ENCODE peak calls at places on chromosomes 13 and 19, in nine cellular contexts. One of them, this sample, is unnamed.

GRCh38 chr19:35337984-35338296 is 9.0 kb downstream of the CD22 start:
- DNase-seq in lower lobe of right lung: no peak
- DNase-seq in suprapubic skin: no peak
- DNase-seq in right lobe of liver: peak; percentile 8
- DNase-seq in CD8-positive, alpha-beta T cell: no peak
- DNase-seq in cardiac fibroblast: no peak
- DNase-seq in heart left ventricle: no peak
- DNase-seq in A549: no peak
- DNase-seq in testis: no peak
- DNase-seq in this sample: no peak

GRCh38 chr13:48110132-48110868 is 15.4 kb upstream of the MED4 start:
- DNase-seq in A549: no peak
- DNase-seq in lower lobe of right lung: no peak
- DNase-seq in right lobe of liver: no peak
- DNase-seq in CD8-positive, alpha-beta T cell: no peak
- DNase-seq in heart left ventricle: no peak
- DNase-seq in suprapubic skin: no peak
- DNase-seq in testis: no peak
- DNase-seq in cardiac fibroblast: peak; percentile 51
- DNase-seq in this sample: no peak

GRCh38 chr19:8340341-8341096 is 2.5 kb downstream of the KANK3 start:
- DNase-seq in CD8-positive, alpha-beta T cell: no peak
- DNase-seq in A549: no peak
- DNase-seq in right lobe of liver: peak; percentile 73
- DNase-seq in heart left ventricle: peak; percentile 86
- DNase-seq in suprapubic skin: no peak
- DNase-seq in cardiac fibroblast: peak; percentile 63
- DNase-seq in lower lobe of right lung: peak; percentile 75
- DNase-seq in testis: peak; percentile 41
- DNase-seq in this sample: no peak

GRCh38 chr13:91596832-91597231 is 198.4 kb downstream of the GPC5 start:
- DNase-seq in A549: no peak
- DNase-seq in cardiac fibroblast: no peak
- DNase-seq in heart left ventricle: no peak
- DNase-seq in right lobe of liver: no peak
- DNase-seq in suprapubic skin: no peak
- DNase-seq in lower lobe of right lung: no peak
- DNase-seq in CD8-positive, alpha-beta T cell: no peak
- DNase-seq in testis: no peak
- DNase-seq in this sample: no peak

GRCh38 chr13:74586839-74587238 is 452.6 kb upstream of the KLF12 start:
- DNase-seq in testis: no peak
- DNase-seq in A549: no peak
- DNase-seq in suprapubic skin: no peak
- DNase-seq in lower lobe of right lung: no peak
- DNase-seq in heart left ventricle: no peak
- DNase-seq in cardiac fibroblast: no peak
- DNase-seq in right lobe of liver: no peak
- DNase-seq in CD8-positive, alpha-beta T cell: no peak
- DNase-seq in this sample: no peak

GRCh38 chr13:73677041-73677589 is 457.1 kb downstream of the KLF12 start:
- DNase-seq in cardiac fibroblast: peak; percentile 74
- DNase-seq in suprapubic skin: no peak
- DNase-seq in right lobe of liver: no peak
- DNase-seq in A549: peak; percentile 2
- DNase-seq in testis: no peak
- DNase-seq in heart left ventricle: no peak
- DNase-seq in lower lobe of right lung: no peak
- DNase-seq in CD8-positive, alpha-beta T cell: no peak
- DNase-seq in this sample: no peak

GRCh38 chr13:99628442-99628841 is 127.2 kb downstream of the TM9SF2 start:
- DNase-seq in suprapubic skin: no peak
- DNase-seq in cardiac fibroblast: no peak
- DNase-seq in CD8-positive, alpha-beta T cell: no peak
- DNase-seq in testis: no peak
- DNase-seq in heart left ventricle: no peak
- DNase-seq in right lobe of liver: no peak
- DNase-seq in A549: no peak
- DNase-seq in lower lobe of right lung: no peak
- DNase-seq in this sample: no peak

GRCh38 chr19:6378036-6378435 is 2.3 kb upstream of the PSPN start:
- DNase-seq in CD8-positive, alpha-beta T cell: no peak
- DNase-seq in testis: peak; percentile 32
- DNase-seq in cardiac fibroblast: peak; percentile 66
- DNase-seq in suprapubic skin: no peak
- DNase-seq in A549: no peak
- DNase-seq in right lobe of liver: no peak
- DNase-seq in heart left ventricle: no peak
- DNase-seq in lower lobe of right lung: no peak
- DNase-seq in this sample: no peak

GRCh38 chr19:33804021-33804799 is 7.5 kb downstream of the KCTD15 start:
- DNase-seq in CD8-positive, alpha-beta T cell: no peak
- DNase-seq in testis: peak; percentile 68
- DNase-seq in lower lobe of right lung: no peak
- DNase-seq in heart left ventricle: peak; percentile 83
- DNase-seq in suprapubic skin: no peak
- DNase-seq in A549: peak; percentile 96
- DNase-seq in cardiac fibroblast: peak; percentile 84
- DNase-seq in right lobe of liver: peak; percentile 85
- DNase-seq in this sample: no peak

GRCh38 chr13:48398450-48399095 is 14.3 kb downstream of the LPAR6 start:
- DNase-seq in lower lobe of right lung: no peak
- DNase-seq in heart left ventricle: no peak
- DNase-seq in testis: no peak
- DNase-seq in suprapubic skin: no peak
- DNase-seq in cardiac fibroblast: no peak
- DNase-seq in right lobe of liver: no peak
- DNase-seq in CD8-positive, alpha-beta T cell: no peak
- DNase-seq in A549: no peak
- DNase-seq in this sample: no peak

GRCh38 chr13:111962431-111962891 is 104.5 kb upstream of the SOX1 start:
- DNase-seq in lower lobe of right lung: no peak
- DNase-seq in right lobe of liver: peak; percentile 46
- DNase-seq in suprapubic skin: peak; percentile 71
- DNase-seq in CD8-positive, alpha-beta T cell: no peak
- DNase-seq in A549: no peak
- DNase-seq in testis: no peak
- DNase-seq in cardiac fibroblast: no peak
- DNase-seq in heart left ventricle: no peak
- DNase-seq in this sample: no peak

GRCh38 chr13:103161476-103161875 is 95.3 kb upstream of the SLC10A2 start:
- DNase-seq in right lobe of liver: no peak
- DNase-seq in lower lobe of right lung: no peak
- DNase-seq in testis: no peak
- DNase-seq in heart left ventricle: no peak
- DNase-seq in CD8-positive, alpha-beta T cell: no peak
- DNase-seq in cardiac fibroblast: no peak
- DNase-seq in A549: no peak
- DNase-seq in suprapubic skin: no peak
- DNase-seq in this sample: no peak

GRCh38 chr13:60645552-60646138 is 248.6 kb downstream of the TDRD3 start:
- DNase-seq in right lobe of liver: no peak
- DNase-seq in A549: no peak
- DNase-seq in CD8-positive, alpha-beta T cell: no peak
- DNase-seq in testis: no peak
- DNase-seq in suprapubic skin: no peak
- DNase-seq in cardiac fibroblast: no peak
- DNase-seq in heart left ventricle: no peak
- DNase-seq in lower lobe of right lung: no peak
- DNase-seq in this sample: no peak

GRCh38 chr19:45161715-45162463 is 1.1 kb upstream of the NKPD1 start:
- DNase-seq in A549: no peak
- DNase-seq in right lobe of liver: peak; percentile 52
- DNase-seq in cardiac fibroblast: peak; percentile 56
- DNase-seq in lower lobe of right lung: no peak
- DNase-seq in heart left ventricle: no peak
- DNase-seq in suprapubic skin: no peak
- DNase-seq in CD8-positive, alpha-beta T cell: no peak
- DNase-seq in testis: peak; percentile 42
- DNase-seq in this sample: peak; percentile 74

GRCh38 chr19:17323274-17323972 is 11.2 kb downstream of the ANO8 start:
- DNase-seq in A549: no peak
- DNase-seq in heart left ventricle: no peak
- DNase-seq in suprapubic skin: no peak
- DNase-seq in testis: no peak
- DNase-seq in right lobe of liver: no peak
- DNase-seq in lower lobe of right lung: no peak
- DNase-seq in CD8-positive, alpha-beta T cell: no peak
- DNase-seq in cardiac fibroblast: no peak
- DNase-seq in this sample: no peak

GRCh38 chr13:56166864-56167263 is 973.9 kb upstream of the PRR20A start:
- DNase-seq in suprapubic skin: no peak
- DNase-seq in cardiac fibroblast: no peak
- DNase-seq in right lobe of liver: no peak
- DNase-seq in CD8-positive, alpha-beta T cell: no peak
- DNase-seq in lower lobe of right lung: no peak
- DNase-seq in A549: no peak
- DNase-seq in testis: no peak
- DNase-seq in heart left ventricle: no peak
- DNase-seq in this sample: no peak

GRCh38 chr13:76533251-76533650 is 353.0 kb downstream of the KCTD12 start:
- DNase-seq in right lobe of liver: no peak
- DNase-seq in cardiac fibroblast: no peak
- DNase-seq in heart left ventricle: no peak
- DNase-seq in lower lobe of right lung: no peak
- DNase-seq in A549: no peak
- DNase-seq in suprapubic skin: no peak
- DNase-seq in CD8-positive, alpha-beta T cell: no peak
- DNase-seq in testis: no peak
- DNase-seq in this sample: no peak

GRCh38 chr19:53917356-53917755 is 8.3 kb downstream of the CACNG7 start:
- DNase-seq in testis: no peak
- DNase-seq in lower lobe of right lung: no peak
- DNase-seq in suprapubic skin: no peak
- DNase-seq in CD8-positive, alpha-beta T cell: no peak
- DNase-seq in heart left ventricle: no peak
- DNase-seq in cardiac fibroblast: no peak
- DNase-seq in right lobe of liver: no peak
- DNase-seq in A549: no peak
- DNase-seq in this sample: no peak

GRCh38 chr13:29105779-29106178 is 285.6 kb downstream of the MTUS2 start:
- DNase-seq in CD8-positive, alpha-beta T cell: no peak
- DNase-seq in A549: peak; percentile 1
- DNase-seq in lower lobe of right lung: no peak
- DNase-seq in testis: no peak
- DNase-seq in heart left ventricle: no peak
- DNase-seq in cardiac fibroblast: no peak
- DNase-seq in suprapubic skin: no peak
- DNase-seq in right lobe of liver: no peak
- DNase-seq in this sample: peak; percentile 19

GRCh38 chr13:52454459-52454824 is 836 bp upstream of the CKAP2 start:
- DNase-seq in testis: no peak
- DNase-seq in CD8-positive, alpha-beta T cell: no peak
- DNase-seq in suprapubic skin: no peak
- DNase-seq in cardiac fibroblast: peak; percentile 4
- DNase-seq in right lobe of liver: no peak
- DNase-seq in lower lobe of right lung: no peak
- DNase-seq in A549: no peak
- DNase-seq in heart left ventricle: no peak
- DNase-seq in this sample: no peak

GRCh38 chr19:28386080-28386869 is 826.7 kb downstream of the UQCRFS1 start:
- DNase-seq in CD8-positive, alpha-beta T cell: no peak
- DNase-seq in lower lobe of right lung: no peak
- DNase-seq in cardiac fibroblast: no peak
- DNase-seq in suprapubic skin: no peak
- DNase-seq in A549: no peak
- DNase-seq in heart left ventricle: no peak
- DNase-seq in right lobe of liver: no peak
- DNase-seq in testis: no peak
- DNase-seq in this sample: no peak

GRCh38 chr19:41922585-41922984 is 5.7 kb downstream of the ERFL start:
- DNase-seq in testis: no peak
- DNase-seq in A549: no peak
- DNase-seq in heart left ventricle: no peak
- DNase-seq in cardiac fibroblast: no peak
- DNase-seq in CD8-positive, alpha-beta T cell: no peak
- DNase-seq in suprapubic skin: no peak
- DNase-seq in lower lobe of right lung: no peak
- DNase-seq in right lobe of liver: no peak
- DNase-seq in this sample: no peak
- H3K4me3 ChIP-seq in testis: no peak overlapping the region
- H3K4me3 ChIP-seq in A549: no peak overlapping the region
- H3K4me3 ChIP-seq in heart left ventricle: no peak overlapping the region
- H3K4me3 ChIP-seq in cardiac fibroblast: no peak overlapping the region
- H3K4me3 ChIP-seq in CD8-positive, alpha-beta T cell: no peak overlapping the region
- H3K4me3 ChIP-seq in suprapubic skin: no peak overlapping the region
- H3K4me3 ChIP-seq in lower lobe of right lung: no peak overlapping the region
- H3K4me3 ChIP-seq in right lobe of liver: no peak overlapping the region
- H3K4me3 ChIP-seq in this sample: no peak overlapping the region

GRCh38 chr19:10554760-10555612 is 10.8 kb downstream of the KRI1 start:
- DNase-seq in testis: no peak
- DNase-seq in cardiac fibroblast: no peak
- DNase-seq in right lobe of liver: no peak
- DNase-seq in CD8-positive, alpha-beta T cell: no peak
- DNase-seq in suprapubic skin: no peak
- DNase-seq in lower lobe of right lung: no peak
- DNase-seq in heart left ventricle: no peak
- DNase-seq in A549: no peak
- DNase-seq in this sample: no peak
- TF ChIP-seq CTCF in testis: no peak
- TF ChIP-seq CTCF in cardiac fibroblast: no peak
- TF ChIP-seq CTCF in right lobe of liver: no peak
- TF ChIP-seq CTCF in CD8-positive, alpha-beta T cell: no peak
- TF ChIP-seq CTCF in suprapubic skin: peak; percentile 32
- TF ChIP-seq CTCF in lower lobe of right lung: no peak
- TF ChIP-seq CTCF in heart left ventricle: no peak
- TF ChIP-seq CTCF in A549: no peak
- TF ChIP-seq CTCF in this sample: peak; percentile 8

DNA sequence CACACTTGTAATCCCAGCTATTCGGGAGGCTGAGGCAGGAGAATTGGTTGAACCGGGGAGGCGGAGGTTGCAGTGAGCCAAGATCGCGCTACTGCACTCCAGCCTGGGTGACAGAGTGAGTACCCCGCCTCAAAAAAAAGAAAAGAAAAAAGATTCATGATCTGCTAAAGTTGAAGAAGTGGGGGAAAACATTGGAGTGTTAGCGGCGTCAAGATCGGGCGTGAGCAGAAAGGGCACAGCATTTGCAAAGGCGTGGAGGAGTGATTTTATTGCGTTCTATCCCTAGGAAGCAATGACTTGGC is 874 bp upstream of the DNM2 start:
- DNase-seq in lower lobe of right lung: no peak
- DNase-seq in CD8-positive, alpha-beta T cell: no peak
- DNase-seq in cardiac fibroblast: no peak
- DNase-seq in A549: no peak
- DNase-seq in suprapubic skin: no peak
- DNase-seq in right lobe of liver: no peak
- DNase-seq in heart left ventricle: no peak
- DNase-seq in testis: no peak
- DNase-seq in this sample: no peak
- H3K4me3 ChIP-seq in lower lobe of right lung: peak overlapping the region; percentile 33
- H3K4me3 ChIP-seq in CD8-positive, alpha-beta T cell: peak overlapping the region; percentile 19
- H3K4me3 ChIP-seq in cardiac fibroblast: peak overlapping the region; percentile 32
- H3K4me3 ChIP-seq in A549: no peak overlapping the region
- H3K4me3 ChIP-seq in suprapubic skin: peak overlapping the region; percentile 27
- H3K4me3 ChIP-seq in right lobe of liver: no peak overlapping the region
- H3K4me3 ChIP-seq in heart left ventricle: peak overlapping the region; percentile 22
- H3K4me3 ChIP-seq in testis: no peak overlapping the region
- H3K4me3 ChIP-seq in this sample: no peak overlapping the region

DNA sequence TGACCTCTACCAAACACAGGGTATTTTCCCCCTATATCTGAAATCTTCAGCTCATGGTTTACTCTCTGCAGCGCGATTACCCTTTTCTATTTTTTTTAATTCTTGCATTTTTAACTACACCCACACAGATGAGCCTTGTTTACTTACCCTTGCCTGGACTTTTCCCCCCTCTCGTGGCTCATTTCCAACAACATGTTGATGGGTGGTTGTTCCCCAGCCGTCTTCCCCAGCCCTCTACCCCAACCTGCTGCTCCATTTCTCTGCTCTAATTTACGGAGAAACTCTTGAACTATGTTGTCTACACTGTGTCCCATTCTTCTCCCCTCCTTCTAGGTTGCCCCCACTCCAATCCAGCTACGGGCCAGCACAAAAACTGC is 674 bp downstream of the ZNF790 start:
- DNase-seq in A549: no peak
- DNase-seq in cardiac fibroblast: no peak
- DNase-seq in heart left ventricle: no peak
- DNase-seq in testis: no peak
- DNase-seq in CD8-positive, alpha-beta T cell: no peak
- DNase-seq in right lobe of liver: no peak
- DNase-seq in suprapubic skin: no peak
- DNase-seq in lower lobe of right lung: no peak
- DNase-seq in this sample: no peak
- TF ChIP-seq CTCF in A549: no peak
- TF ChIP-seq CTCF in cardiac fibroblast: no peak
- TF ChIP-seq CTCF in heart left ventricle: no peak
- TF ChIP-seq CTCF in testis: no peak
- TF ChIP-seq CTCF in CD8-positive, alpha-beta T cell: no peak
- TF ChIP-seq CTCF in right lobe of liver: no peak
- TF ChIP-seq CTCF in suprapubic skin: no peak
- TF ChIP-seq CTCF in lower lobe of right lung: no peak
- TF ChIP-seq CTCF in this sample: no peak

This sample was measured in BE2C.